ENCODE peak calls at places on chromosomes 16 and 17, in seven cellular contexts. A is progenitor cell of endocrine pancreas; C is hypothalamus; P is stimulated activated CD8-positive, alpha-beta memory T cell treated with anti-CD3 and anti-CD28 coated beads, Interleukin-4, amount 100 ng/mL, for 24 hours; K is GM10248; J is cortex of kidney; W is pancreas. R is an unnamed sample.

GRCh38 chr16:70687172-70687531 is 1.3 kb upstream of the MTSS2 start:
- DNase-seq in A (no peak), C (no peak), P (no peak), K (no peak), J (no peak), W (no peak), R (peak; percentile 68)

GRCh38 chr17:82859431-82860403 is 19.9 kb upstream of the ZNF750 start:
- DNase-seq in A (no peak), C (peak; percentile 31), P (peak; percentile 44), K (peak; percentile 73), J (no peak), W (no peak), R (no peak)

GRCh38 chr17:57684711-57685498 is 60.2 kb downstream of the CCDC182 start:
- DNase-seq in A (no peak), C (no peak), P (no peak), K (no peak), J (no peak), W (no peak), R (no peak)

GRCh38 chr16:67857547-67858233 is 10.2 kb upstream of the CENPT start:
- DNase-seq in A (no peak), C (no peak), P (no peak), K (no peak), J (no peak), W (peak; percentile 76), R (peak; percentile 92)

GRCh38 chr17:73657473-73658116 is 13.3 kb upstream of the SDK2 start:
- DNase-seq in A (peak; percentile 43), C (peak; percentile 39), P (no peak), K (no peak), J (no peak), W (peak; percentile 30), R (no peak)

GRCh38 chr17:76385892-76386786 is 1.7 kb downstream of the SPHK1 start:
- DNase-seq in A (peak; percentile 74), C (peak; percentile 51), P (peak; percentile 71), K (peak; percentile 93), J (no peak), W (peak; percentile 74), R (peak; percentile 54)

GRCh38 chr16:57084257-57084770 is 8.1 kb upstream of the CPNE2 start:
- DNase-seq in A (peak; percentile 58), C (peak; percentile 61), P (peak; percentile 56), K (peak; percentile 88), J (no peak), W (peak; percentile 50), R (peak; percentile 57)

GRCh38 chr17:18947866-18948265 is 4.1 kb upstream of the SLC5A10 start:
- DNase-seq in A (no peak), C (no peak), P (no peak), K (no peak), J (no peak), W (no peak), R (no peak)

GRCh38 chr17:14396542-14396941 is 95.7 kb downstream of the HS3ST3B1 start:
- DNase-seq in A (no peak), C (no peak), P (no peak), K (no peak), J (no peak), W (no peak), R (no peak)

GRCh38 chr17:50074227-50074626 is 18.3 kb downstream of the ITGA3 start:
- DNase-seq in A (no peak), C (no peak), P (no peak), K (no peak), J (no peak), W (no peak), R (no peak)

GRCh38 chr17:83116783-83117555 is 37.6 kb downstream of the METRNL start:
- DNase-seq in A (no peak), C (no peak), P (no peak), K (no peak), J (no peak), W (peak; percentile 10), R (no peak)

GRCh38 chr16:15507299-15507958 is 73.0 kb downstream of the BMERB1 start:
- DNase-seq in A (no peak), C (no peak), P (no peak), K (no peak), J (no peak), W (no peak), R (peak; percentile 47)

GRCh38 chr16:55710466-55710865 is 54.7 kb downstream of the SLC6A2 start:
- DNase-seq in A (no peak), C (no peak), P (no peak), K (no peak), J (no peak), W (no peak), R (no peak)

GRCh38 chr16:65121870-65122723 is at the start of gene CDH11:
- DNase-seq in A (peak; percentile 29), C (peak; percentile 63), P (no peak), K (no peak), J (no peak), W (peak; percentile 31), R (no peak)

GRCh38 chr17:34241062-34241461 is 14.0 kb upstream of the CCL2 start:
- DNase-seq in A (no peak), C (peak; percentile 32), P (no peak), K (no peak), J (no peak), W (peak; percentile 54), R (peak; percentile 46)

GRCh38 chr17:12040478-12040877 is 19.8 kb downstream of the MAP2K4 start:
- DNase-seq in A (no peak), C (no peak), P (no peak), K (no peak), J (no peak), W (no peak), R (no peak)

GRCh38 chr16:81121474-81121990 is 25.3 kb upstream of the GCSH start:
- DNase-seq in A (no peak), C (no peak), P (no peak), K (no peak), J (no peak), W (no peak), R (no peak)

GRCh38 chr16:67987460-67988160 is 7.3 kb upstream of the DPEP3 start:
- DNase-seq in A (no peak), C (peak; percentile 21), P (no peak), K (no peak), J (no peak), W (no peak), R (peak; percentile 83)

GRCh38 chr17:67246648-67247415 is 1.8 kb upstream of the HELZ start:
- DNase-seq in A (peak; percentile 13), C (no peak), P (no peak), K (peak; percentile 42), J (no peak), W (peak; percentile 33), R (peak; percentile 52)

GRCh38 chr16:67389911-67390815 is 3.1 kb downstream of the TPPP3 start:
- DNase-seq in A (no peak), C (peak; percentile 59), P (no peak), K (no peak), J (no peak), W (peak; percentile 52), R (peak; percentile 48)

GRCh38 chr17:4840893-4841242 is 7.7 kb downstream of the MINK1 start:
- DNase-seq in A (no peak), C (no peak), P (no peak), K (no peak), J (no peak), W (no peak), R (no peak)

GRCh38 chr16:1745900-1746692 is 25.2 kb downstream of the NME3 start:
- DNase-seq in A (no peak), C (no peak), P (no peak), K (no peak), J (no peak), W (no peak), R (no peak)

GRCh38 chr16:1613240-1613639 is 1.1 kb downstream of the CRAMP1 start:
- DNase-seq in A (no peak), C (no peak), P (no peak), K (no peak), J (no peak), W (no peak), R (no peak)

GRCh38 chr16:15509593-15510520 is 75.5 kb downstream of the BMERB1 start:
- DNase-seq in A (no peak), C (no peak), P (no peak), K (no peak), J (no peak), W (no peak), R (no peak)

GRCh38 chr16:24538756-24539294 is 541 bp upstream of the RBBP6 start:
- DNase-seq in A (no peak), C (no peak), P (no peak), K (no peak), J (no peak), W (no peak), R (no peak)

GRCh38 chr16:28130099-28131088 is 66.9 kb upstream of the GSG1L start:
- DNase-seq in A (no peak), C (no peak), P (no peak), K (no peak), J (no peak), W (no peak), R (no peak)

GRCh38 chr16:14252860-14253259 is 181.7 kb downstream of the MRTFB start:
- DNase-seq in A (no peak), C (no peak), P (no peak), K (no peak), J (no peak), W (no peak), R (no peak)

GRCh38 chr17:18987862-18988545 is 16.6 kb downstream of the FAM83G start:
- DNase-seq in A (no peak), C (no peak), P (no peak), K (no peak), J (no peak), W (no peak), R (no peak)

GRCh38 chr16:2364638-2365210 is 24.2 kb upstream of the ABCA3 start:
- DNase-seq in A (no peak), C (no peak), P (no peak), K (no peak), J (no peak), W (no peak), R (no peak)